ENCODE peak calls at places on chromosomes 7 and 10, in four cellular contexts. P is NCI-H1694 treated with DMSO at 0.1 percent for 48 hours, L is body of pancreas, Q is GM04503. Y is an unnamed sample.

GRCh38 chr7:50727072-50727471 is 55.6 kb downstream of the GRB10 start:
- DNase-seq in P (no peak), L (no peak), Q (no peak), Y (peak)

GRCh38 chr10:30056767-30057355 is 2.5 kb downstream of the JCAD start:
- DNase-seq in P (no peak), L (no peak), Q (no peak), Y (no peak)

GRCh38 chr7:48112431-48113165 is 23.5 kb downstream of the UPP1 start:
- DNase-seq in P (no peak), L (no peak), Q (no peak), Y (peak)

GRCh38 chr7:22932896-22933295 is 81.0 kb downstream of the HYCC1 start:
- DNase-seq in P (no peak), L (no peak), Q (no peak), Y (no peak)

GRCh38 chr7:47453093-47454056 is 128.5 kb downstream of the TNS3 start:
- DNase-seq in P (no peak), L (peak), Q (peak), Y (peak)

GRCh38 chr7:918118-918425 is 36.4 kb downstream of the ADAP1 start:
- DNase-seq in P (no peak), L (no peak), Q (no peak), Y (no peak)

GRCh38 chr10:101777857-101778145 is 1.9 kb upstream of the FGF8 start:
- DNase-seq in P (no peak), L (no peak), Q (no peak), Y (peak)

GRCh38 chr7:23373151-23374004 is 74.2 kb downstream of the MALSU1 start:
- DNase-seq in P (no peak), L (no peak), Q (no peak), Y (peak)

GRCh38 chr7:42493436-42494198 is 256.6 kb upstream of the GLI3 start:
- DNase-seq in P (no peak), L (peak), Q (peak), Y (peak)

Y was measured in PC-3.